ENCODE peak calls at places on chromosomes 4 and X, in seven cellular contexts. One of them, this sample, is unnamed.

GRCh38 chr4:159382875-159383568 is 280.1 kb downstream of the RAPGEF2 start:
- DNase-seq in NAMALWA: no peak
- DNase-seq in prostate gland: no peak
- DNase-seq in CD8-positive, alpha-beta T cell: no peak
- DNase-seq in astrocyte of the cerebellum: no peak
- DNase-seq in neural crest cell: no peak
- DNase-seq in stimulated activated CD4-positive, alpha-beta T cell treated with anti-CD3 and anti-CD28 coated beads, Interleukin-4, amount 100 ng/mL, for 1 hour: no peak
- DNase-seq in this sample: no peak

GRCh38 chrX:132407704-132408103 is 81.1 kb downstream of the MBNL3 start:
- DNase-seq in CD8-positive, alpha-beta T cell: no peak
- DNase-seq in astrocyte of the cerebellum: no peak
- DNase-seq in prostate gland: no peak
- DNase-seq in neural crest cell: no peak
- DNase-seq in NAMALWA: no peak
- DNase-seq in stimulated activated CD4-positive, alpha-beta T cell treated with anti-CD3 and anti-CD28 coated beads, Interleukin-4, amount 100 ng/mL, for 1 hour: no peak
- DNase-seq in this sample: no peak

GRCh38 chr4:156195914-156196313 is 242.2 kb upstream of the CTSO start:
- DNase-seq in CD8-positive, alpha-beta T cell: no peak
- DNase-seq in prostate gland: no peak
- DNase-seq in stimulated activated CD4-positive, alpha-beta T cell treated with anti-CD3 and anti-CD28 coated beads, Interleukin-4, amount 100 ng/mL, for 1 hour: no peak
- DNase-seq in neural crest cell: no peak
- DNase-seq in NAMALWA: no peak
- DNase-seq in astrocyte of the cerebellum: no peak
- DNase-seq in this sample: no peak

GRCh38 chr4:148026022-148026421 is 294.1 kb downstream of the ARHGAP10 start:
- DNase-seq in astrocyte of the cerebellum: peak; percentile 92
- DNase-seq in stimulated activated CD4-positive, alpha-beta T cell treated with anti-CD3 and anti-CD28 coated beads, Interleukin-4, amount 100 ng/mL, for 1 hour: no peak
- DNase-seq in CD8-positive, alpha-beta T cell: no peak
- DNase-seq in NAMALWA: no peak
- DNase-seq in neural crest cell: no peak
- DNase-seq in prostate gland: no peak
- DNase-seq in this sample: peak; percentile 75

GRCh38 chr4:95388911-95389310 is 159.9 kb downstream of the UNC5C start:
- DNase-seq in neural crest cell: no peak
- DNase-seq in NAMALWA: no peak
- DNase-seq in astrocyte of the cerebellum: peak; percentile 51
- DNase-seq in prostate gland: no peak
- DNase-seq in stimulated activated CD4-positive, alpha-beta T cell treated with anti-CD3 and anti-CD28 coated beads, Interleukin-4, amount 100 ng/mL, for 1 hour: no peak
- DNase-seq in CD8-positive, alpha-beta T cell: no peak
- DNase-seq in this sample: no peak

GRCh38 chr4:175996231-175996630 is 69.4 kb upstream of the WDR17 start:
- DNase-seq in stimulated activated CD4-positive, alpha-beta T cell treated with anti-CD3 and anti-CD28 coated beads, Interleukin-4, amount 100 ng/mL, for 1 hour: no peak
- DNase-seq in NAMALWA: no peak
- DNase-seq in CD8-positive, alpha-beta T cell: no peak
- DNase-seq in prostate gland: no peak
- DNase-seq in astrocyte of the cerebellum: no peak
- DNase-seq in neural crest cell: no peak
- DNase-seq in this sample: no peak

GRCh38 chrX:103376979-103377324 is 614 bp downstream of the BEX3 start:
- DNase-seq in astrocyte of the cerebellum: no peak
- DNase-seq in stimulated activated CD4-positive, alpha-beta T cell treated with anti-CD3 and anti-CD28 coated beads, Interleukin-4, amount 100 ng/mL, for 1 hour: peak; percentile 5
- DNase-seq in neural crest cell: peak; percentile 25
- DNase-seq in CD8-positive, alpha-beta T cell: no peak
- DNase-seq in NAMALWA: no peak
- DNase-seq in prostate gland: no peak
- DNase-seq in this sample: no peak

GRCh38 chrX:68677998-68678397 is 30.5 kb downstream of the STARD8 start:
- DNase-seq in neural crest cell: no peak
- DNase-seq in CD8-positive, alpha-beta T cell: no peak
- DNase-seq in stimulated activated CD4-positive, alpha-beta T cell treated with anti-CD3 and anti-CD28 coated beads, Interleukin-4, amount 100 ng/mL, for 1 hour: no peak
- DNase-seq in astrocyte of the cerebellum: no peak
- DNase-seq in prostate gland: no peak
- DNase-seq in NAMALWA: no peak
- DNase-seq in this sample: no peak